ENCODE peak calls at places on chromosomes 2 and 18, in four cellular contexts. M, B, C and Q are unnamed samples.

GRCh38 chr2:122191331-122191730 is 435.9 kb downstream of the TSN start:
- DNase-seq in C (no peak), B (no peak), M (no peak), Q (peak; percentile 36)

GRCh38 chr2:165533331-165533730 is 63.8 kb downstream of the CSRNP3 start:
- DNase-seq in B (no peak), M (no peak), C (no peak), Q (no peak)

GRCh38 chr2:173456960-173457359 is 102.3 kb downstream of the CDCA7 start:
- DNase-seq in B (no peak), M (no peak), C (no peak), Q (no peak)

GRCh38 chr18:62883937-62884735 is 168.8 kb downstream of the PHLPP1 start:
- DNase-seq in M (no peak), B (no peak), C (no peak), Q (no peak)

GRCh38 chr2:144256996-144257707 is 262.8 kb downstream of the ZEB2 start:
- DNase-seq in M (no peak), C (no peak), B (no peak), Q (no peak)

GRCh38 chr2:240780023-240780831 is 39.8 kb downstream of the KIF1A start:
- DNase-seq in M (no peak), B (no peak), C (no peak), Q (no peak)

GRCh38 chr2:105736145-105736544 is 8.6 kb upstream of the NCK2 start:
- DNase-seq in B (no peak), M (no peak), C (no peak), Q (no peak)

GRCh38 chr2:55157474-55157884 is 74.6 kb downstream of the CLHC1 start:
- DNase-seq in B (no peak), C (no peak), M (no peak), Q (no peak)

GRCh38 chr2:15472133-15472532 is 89.0 kb downstream of the NBAS start:
- DNase-seq in C (no peak), B (no peak), M (peak; percentile 41), Q (no peak)

GRCh38 chr2:112162956-112163355 is 24.8 kb downstream of the FBLN7 start:
- DNase-seq in C (no peak), M (no peak), B (no peak), Q (no peak)

GRCh38 chr2:148362144-148362796 is 282.3 kb upstream of the EPC2 start:
- DNase-seq in C (no peak), M (no peak), B (no peak), Q (no peak)

GRCh38 chr2:19574788-19575260 is 216.4 kb upstream of the OSR1 start:
- DNase-seq in B (no peak), M (no peak), C (peak; percentile 57), Q (peak; percentile 4)

GRCh38 chr2:112757265-112757664 is 7.1 kb downstream of the CKAP2L start:
- DNase-seq in C (no peak), M (peak; percentile 39), B (no peak), Q (no peak)

GRCh38 chr2:28152585-28153284 is 239.9 kb upstream of the FOSL2 start:
- DNase-seq in M (no peak), C (no peak), B (no peak), Q (no peak)

GRCh38 chr18:37207343-37207742 is 358.3 kb downstream of the CELF4 start:
- DNase-seq in M (no peak), B (no peak), C (no peak), Q (no peak)

GRCh38 chr2:240864475-240864874 is 4.1 kb upstream of the AGXT start:
- DNase-seq in C (no peak), B (no peak), M (no peak), Q (no peak)

GRCh38 chr2:130778781-130779180 is 23.4 kb downstream of the AMER3 start:
- DNase-seq in B (no peak), C (no peak), M (no peak), Q (no peak)

GRCh38 chr2:1617425-1618021 is 126.8 kb downstream of the PXDN start:
- DNase-seq in B (no peak), C (no peak), M (no peak), Q (no peak)

GRCh38 chr18:52340466-52341378 is 725 bp downstream of the DCC start:
- DNase-seq in C (no peak), B (no peak), M (no peak), Q (no peak)

GRCh38 chr2:227745594-227745993 is at the start of gene SCYGR8:
- DNase-seq in B (no peak), M (no peak), C (no peak), Q (no peak)

GRCh38 chr18:49650426-49650891 is 88.6 kb downstream of the LIPG start:
- DNase-seq in B (no peak), C (no peak), M (no peak), Q (no peak)

GRCh38 chr2:37493425-37493824 is 149.0 kb downstream of the QPCT start:
- DNase-seq in C (no peak), B (no peak), M (no peak), Q (no peak)

GRCh38 chr18:71431171-71431570 is 1113.0 kb downstream of the CBLN2 start:
- DNase-seq in C (no peak), M (no peak), B (no peak), Q (no peak)

GRCh38 chr2:97688062-97688827 is 18.7 kb downstream of the C2orf92 start:
- DNase-seq in C (no peak), M (no peak), B (no peak), Q (no peak)

GRCh38 chr2:218783612-218784169 is 1.7 kb downstream of the CYP27A1 start:
- DNase-seq in B (no peak), C (no peak), M (no peak), Q (no peak)

GRCh38 chr2:174632847-174633620 is 35.4 kb upstream of the WIPF1 start:
- DNase-seq in M (no peak), C (no peak), B (no peak), Q (no peak)

DNA sequence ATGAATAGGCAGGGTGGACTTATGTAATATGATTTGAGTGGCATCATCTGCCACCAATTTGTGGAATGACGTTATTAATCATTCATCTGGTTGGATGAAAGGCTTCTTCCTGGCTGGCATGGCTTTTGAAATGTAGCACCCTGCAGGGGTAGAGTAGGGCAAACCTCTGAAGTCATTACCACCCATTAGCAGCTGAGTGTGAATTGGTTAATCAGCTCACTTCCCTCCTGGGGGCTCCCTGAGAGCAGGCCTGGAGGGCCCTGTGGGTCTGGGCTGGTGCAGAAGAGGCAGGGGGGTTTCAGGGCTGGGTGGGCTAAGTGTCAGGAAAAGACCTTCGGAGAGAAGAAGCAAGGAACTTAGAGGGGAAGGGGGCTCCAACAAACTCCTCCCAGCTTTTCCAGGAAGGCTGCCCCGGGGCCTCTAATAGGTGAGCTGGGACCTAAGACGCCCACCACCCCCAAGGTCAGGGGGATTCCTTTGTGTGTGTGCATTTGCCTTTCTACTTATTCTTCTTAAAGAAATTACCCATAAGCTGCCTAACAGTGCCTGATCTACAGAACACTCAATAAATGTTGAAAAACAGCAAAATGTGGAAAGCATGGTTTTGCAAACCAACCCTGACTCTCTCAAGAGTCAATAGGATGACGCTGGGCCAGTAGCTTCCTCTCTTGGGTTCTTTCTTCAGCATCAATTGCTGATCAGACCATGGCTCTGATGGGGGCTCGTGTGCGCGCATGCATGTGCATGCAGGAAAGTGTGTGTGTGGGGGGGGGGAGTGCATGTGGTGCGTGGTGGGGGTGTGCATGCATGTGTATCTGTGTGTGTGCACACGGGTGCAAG is 49.7 kb upstream of the ZNF516 start:
- DNase-seq in B (no peak), C (no peak), M (no peak), Q (no peak)
- H3K27ac ChIP-seq in B (no peak overlapping the region), C (no peak overlapping the region), M (peak overlapping the region; percentile 82), Q (no peak overlapping the region)

DNA sequence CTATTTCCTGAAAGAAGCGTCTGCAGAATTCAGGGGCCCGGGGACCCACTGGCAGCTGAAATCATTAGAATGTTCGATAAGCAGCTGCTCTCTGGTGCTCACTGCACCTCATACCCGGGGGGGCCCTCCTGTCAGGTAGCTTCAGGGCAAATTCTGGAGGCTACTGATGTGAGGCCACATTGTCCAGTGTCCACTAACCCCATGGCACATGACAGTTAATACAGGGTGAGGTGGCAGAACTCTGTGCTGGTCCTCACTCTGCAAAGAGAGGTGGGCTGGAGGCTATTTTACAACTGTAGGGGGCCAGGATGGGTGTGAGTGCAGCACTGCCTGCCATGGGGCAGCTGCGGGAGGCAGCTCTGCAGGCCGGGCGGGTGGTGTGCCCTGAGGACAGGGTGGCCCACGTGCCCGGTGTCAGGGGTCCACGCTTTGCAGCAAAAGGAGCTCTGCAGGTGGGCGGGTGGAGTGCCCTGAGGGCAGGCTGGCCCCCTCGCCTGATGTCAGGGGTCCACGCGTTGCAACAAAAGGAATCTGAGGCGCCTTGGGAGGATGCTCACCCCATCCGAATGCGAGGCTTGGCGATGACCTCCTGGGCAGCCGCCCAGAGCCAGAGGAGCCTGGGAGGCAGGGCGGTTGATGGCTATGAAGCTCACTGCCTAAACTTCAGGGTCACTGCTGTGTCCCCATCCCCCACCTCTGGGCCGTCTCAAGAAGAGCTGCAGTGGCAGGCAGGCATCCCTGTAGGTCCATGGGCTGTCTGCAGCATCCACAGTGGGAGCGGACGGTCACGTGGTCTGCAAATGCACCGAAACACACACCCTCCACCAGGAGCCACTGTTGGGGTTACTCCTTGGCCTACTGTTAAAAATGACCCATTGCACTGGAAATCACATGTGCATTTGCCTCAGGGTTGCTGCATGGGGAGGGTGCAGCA is 207.0 kb upstream of the SALL3 start:
- DNase-seq in C (no peak), M (no peak), B (no peak), Q (no peak)
- H3K27ac ChIP-seq in C (no peak overlapping the region), M (no peak overlapping the region), B (no peak overlapping the region), Q (no peak overlapping the region)

GRCh38 chr2:45167885-45168284 is 158.6 kb upstream of the SIX2 start:
- DNase-seq in M (no peak), C (no peak), B (no peak), Q (peak; percentile 24)
- H3K27ac ChIP-seq in M (no peak overlapping the region), C (no peak overlapping the region), B (no peak overlapping the region), Q (no peak overlapping the region)

DNA sequence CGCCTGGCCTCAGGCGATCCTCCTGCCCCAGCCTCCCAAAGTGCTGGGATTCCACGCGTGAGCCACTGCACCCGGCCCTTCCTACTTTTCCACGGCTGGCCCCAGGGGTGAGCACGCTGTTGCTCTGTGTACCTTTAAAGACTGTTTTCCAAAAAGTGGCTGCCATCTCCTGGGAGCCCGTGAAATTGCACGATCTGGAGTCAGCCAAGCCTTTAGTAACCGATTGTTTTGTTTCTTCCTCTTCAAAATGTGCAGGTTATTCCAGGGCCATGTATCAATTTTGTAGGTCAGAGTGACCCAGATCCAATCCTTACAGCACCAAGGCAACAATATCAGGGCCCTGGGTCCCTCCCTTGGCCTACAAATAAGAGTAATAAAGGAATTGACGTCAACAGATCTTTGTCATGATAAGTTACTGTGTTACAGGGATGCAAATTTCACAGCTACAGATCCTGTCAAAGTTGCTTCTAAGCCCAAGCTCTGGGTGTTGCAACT is 135.6 kb upstream of the ZNF236 start:
- DNase-seq in M (peak; percentile 56), B (no peak), C (peak; percentile 29), Q (peak; percentile 42)
- H3K27ac ChIP-seq in M (peak overlapping the region; percentile 53), B (no peak overlapping the region), C (peak overlapping the region; percentile 41), Q (no peak overlapping the region)

DNA sequence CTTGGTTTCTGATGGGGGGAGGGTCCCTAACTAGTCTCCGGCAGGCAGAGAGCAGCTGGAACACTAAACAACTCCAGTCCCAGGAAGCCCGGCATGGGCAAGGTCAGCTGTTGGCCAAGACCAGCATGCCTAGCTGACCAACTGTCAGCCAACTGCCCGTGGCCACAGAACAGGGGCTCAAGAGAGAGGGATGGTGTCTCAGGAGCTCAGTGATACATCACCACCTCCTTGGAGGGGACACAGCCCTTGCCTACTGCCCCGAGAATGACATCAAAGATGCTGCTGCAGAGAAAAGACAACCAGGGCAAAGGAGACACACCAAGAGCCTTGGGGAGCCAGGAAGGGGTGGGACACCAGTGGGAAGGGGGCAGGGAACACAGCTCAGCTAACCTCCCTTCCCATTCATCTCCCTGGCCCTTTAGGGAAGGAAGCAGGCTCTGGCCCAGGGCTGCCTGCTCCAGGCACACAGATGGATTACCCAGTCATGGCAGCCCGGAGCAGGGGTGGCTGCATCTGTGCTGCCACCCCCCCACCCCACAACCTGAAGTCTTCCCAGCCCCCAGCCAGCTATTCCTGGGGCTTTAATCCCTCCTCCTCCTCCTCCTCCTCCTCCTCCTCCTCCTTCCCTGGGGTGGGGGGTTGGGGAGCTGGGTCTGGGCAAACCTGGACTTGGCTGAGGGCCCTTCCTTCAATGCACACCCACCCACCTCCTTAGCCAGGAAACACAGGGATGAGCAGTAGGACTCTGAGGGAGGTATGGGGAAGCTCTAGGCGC is 1.9 kb downstream of the BIN1 start:
- DNase-seq in B (no peak), C (no peak), M (no peak), Q (no peak)
- H3K27ac ChIP-seq in B (no peak overlapping the region), C (peak overlapping the region; percentile 84), M (no peak overlapping the region), Q (peak overlapping the region; percentile 36)